ENCODE peak calls at places on chromosomes 13 and 19, in eight cellular contexts. Z is spleen; J is aorta; D is CD8-positive, alpha-beta T cell; T is DND-41; R is GM23248; O is CD8-positive, alpha-beta memory T cell; C is neural progenitor cell. V is an unnamed sample. For H3K4me1, the result is how much of the 10 kb centered on the place peaks cover.

GRCh38 chr13:72839831-72840426 is 58.0 kb downstream of the PIBF1 start:
- DNase-seq in J (no peak), O (peak), R (peak), D (no peak), Z (peak), C (peak), T (peak), V (peak)

GRCh38 chr13:22757530-22758120 is 423.2 kb upstream of the SGCG start:
- DNase-seq in R (peak), D (no peak), C (peak), T (no peak), J (no peak), Z (no peak), O (no peak), V (peak)

GRCh38 chr19:31502536-31503170 is 153.4 kb upstream of the TSHZ3 start:
- DNase-seq in T (no peak), D (no peak), Z (no peak), R (no peak), O (no peak), J (no peak), C (no peak), V (no peak)

GRCh38 chr19:27974082-27974513 is 1238.9 kb downstream of the UQCRFS1 start:
- DNase-seq in T (peak), R (peak), D (no peak), J (no peak), Z (no peak), O (no peak), C (peak), V (peak)

GRCh38 chr13:111093634-111094033 is 21.5 kb upstream of the ARHGEF7 start:
- DNase-seq in Z (no peak), R (no peak), T (no peak), D (no peak), J (no peak), C (no peak), O (no peak), V (no peak)

GRCh38 chr19:10107817-10108367 is 1.7 kb downstream of the PPAN start:
- DNase-seq in T (no peak), D (no peak), R (no peak), J (no peak), C (no peak), Z (no peak), O (no peak), V (no peak)

GRCh38 chr13:34803756-34804155 is 138.3 kb upstream of the NBEA start:
- DNase-seq in J (no peak), Z (no peak), T (no peak), D (no peak), O (no peak), C (no peak), R (no peak), V (no peak)

GRCh38 chr13:113636266-113636963 is 21.6 kb downstream of the ATP4B start:
- DNase-seq in C (no peak), J (peak), R (no peak), O (no peak), Z (peak), T (no peak), D (no peak), V (no peak)

GRCh38 chr13:43390582-43390981 is 367.2 kb downstream of the DNAJC15 start:
- DNase-seq in T (no peak), O (no peak), R (no peak), J (no peak), D (no peak), C (no peak), Z (no peak), V (no peak)

GRCh38 chr19:5321851-5322681 is 18.5 kb downstream of the PTPRS start:
- DNase-seq in O (no peak), C (peak), Z (peak), T (no peak), D (peak), J (no peak), R (no peak), V (no peak)

GRCh38 chr13:113926301-113926761 is 47.5 kb downstream of the C13orf46 start:
- DNase-seq in D (no peak), Z (peak), R (peak), T (no peak), O (no peak), J (peak), C (no peak), V (no peak)

GRCh38 chr19:35901055-35901644 is 810 bp upstream of the NFKBID start:
- DNase-seq in D (no peak), J (no peak), O (no peak), T (no peak), Z (peak), C (no peak), R (peak), V (no peak)

GRCh38 chr19:52170863-52171320 is 529 bp downstream of the ZNF836 start:
- DNase-seq in J (no peak), T (peak), Z (peak), C (peak), R (no peak), D (no peak), O (no peak), V (no peak)

GRCh38 chr19:48698046-48698445 is 2.3 kb downstream of the FUT2 start:
- DNase-seq in O (no peak), T (no peak), C (no peak), R (peak), J (no peak), D (no peak), Z (no peak), V (peak)

GRCh38 chr13:65497265-65497664 is 1732.9 kb downstream of the PCDH9 start:
- DNase-seq in J (no peak), C (no peak), O (no peak), R (no peak), D (no peak), T (no peak), Z (no peak), V (peak)

GRCh38 chr19:13633109-13633508 is 126.8 kb upstream of the CACNA1A start:
- DNase-seq in O (no peak), T (no peak), Z (no peak), C (peak), R (peak), D (no peak), J (no peak), V (peak)

GRCh38 chr13:40402931-40403412 is 263.5 kb downstream of the FOXO1 start:
- DNase-seq in R (peak), J (no peak), D (no peak), T (no peak), Z (peak), O (no peak), C (no peak), V (peak)
- H3K4me1 ChIP-seq in R (under half), J (under half), D (under half), T (under half), Z (under half), O (under half), C (under half), V (under half)

GRCh38 chr19:45782820-45783785 is 813 bp upstream of the DMPK start:
- DNase-seq in C (no peak), D (no peak), Z (no peak), T (no peak), R (peak), O (no peak), J (peak), V (peak)
- H3K4me3 ChIP-seq in C (no peak), D (no peak), Z (no peak), T (no peak), R (peak), O (no peak), J (no peak), V (peak)

GRCh38 chr19:19461306-19461670 is 54.1 kb downstream of the TSSK6 start:
- DNase-seq in R (peak), O (no peak), D (no peak), T (no peak), Z (no peak), J (no peak), C (no peak), V (no peak)

GRCh38 chr19:19460258-19460731 is 54.8 kb downstream of the GATAD2A start:
- DNase-seq in C (no peak), Z (peak), D (no peak), O (no peak), J (no peak), T (no peak), R (peak), V (no peak)

GRCh38 chr19:19459099-19459498 is 53.6 kb downstream of the GATAD2A start:
- DNase-seq in O (peak), J (no peak), C (no peak), T (no peak), R (peak), Z (no peak), D (no peak), V (no peak)

GRCh38 chr19:19460761-19461265 is 54.5 kb downstream of the TSSK6 start:
- DNase-seq in D (peak), O (peak), R (peak), Z (peak), J (peak), C (peak), T (peak), V (no peak)

GRCh38 chr19:19459707-19460251 is 54.3 kb downstream of the GATAD2A start:
- DNase-seq in D (peak), J (no peak), C (no peak), Z (peak), T (peak), O (peak), R (peak), V (no peak)
- H3K4me1 ChIP-seq in D (half or more), J (under half), C (half or more), Z (half or more), T (under half), O (half or more), R (half or more), V (under half)

GRCh38 chr13:51283361-51283760 is 56.1 kb upstream of the SERPINE3 start:
- DNase-seq in C (no peak), O (no peak), D (no peak), T (no peak), Z (no peak), J (no peak), R (peak), V (no peak)
- H3K4me3 ChIP-seq in C (no peak), O (no peak), D (no peak), T (no peak), Z (no peak), J (no peak), R (no peak), V (no peak)

DNA sequence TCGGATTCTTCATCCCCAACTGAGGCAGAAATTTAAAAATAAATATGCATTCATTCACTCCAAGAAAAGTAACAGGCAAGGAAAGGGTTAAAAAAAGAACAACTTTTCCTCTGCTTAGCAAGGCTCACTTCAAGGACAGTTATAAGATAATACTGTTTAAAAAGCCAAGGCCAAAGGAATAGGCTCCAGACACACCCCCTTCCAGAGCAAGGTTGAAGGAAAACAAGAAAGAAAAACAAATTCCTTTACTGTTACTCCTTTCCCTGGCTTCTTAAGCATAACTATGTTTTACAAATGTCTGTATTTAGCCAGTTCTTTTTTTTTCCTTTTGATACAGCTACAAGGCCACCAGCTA is 8.5 kb downstream of the SIGLEC11 start:
- DNase-seq in T (no peak), D (no peak), O (no peak), J (no peak), C (no peak), R (no peak), Z (no peak), V (no peak)
- H3K4me1 ChIP-seq in T (under half), D (under half), O (under half), J (under half), C (under half), R (under half), Z (under half), V (under half)

DNA sequence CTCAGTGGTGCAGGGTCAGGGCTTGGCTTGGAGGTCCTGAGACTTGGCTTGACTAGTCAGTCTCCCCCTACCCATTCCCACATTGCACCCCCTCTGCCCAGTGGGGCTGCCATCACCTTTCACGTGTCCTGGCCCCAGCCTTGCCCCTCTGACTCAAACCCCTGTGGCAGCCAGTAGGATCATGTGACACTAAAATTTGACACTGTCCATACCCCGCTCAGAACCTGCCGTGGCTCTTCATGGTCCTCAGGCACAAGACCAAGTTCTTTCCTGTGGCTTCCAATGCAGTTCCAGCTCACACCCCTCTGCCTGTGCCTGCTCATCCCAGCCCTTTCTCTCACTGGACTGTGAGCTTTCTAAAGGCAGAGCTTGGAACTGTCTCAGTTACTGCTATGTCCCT is 2.2 kb downstream of the PSMD8 start:
- DNase-seq in J (no peak), C (no peak), R (no peak), T (no peak), D (no peak), O (no peak), Z (no peak), V (no peak)
- H3K4me3 ChIP-seq in J (no peak), C (no peak), R (no peak), T (no peak), D (no peak), O (no peak), Z (no peak), V (no peak)

GRCh38 chr19:43638991-43639494 is 607 bp downstream of the CADM4 start:
- DNase-seq in J (no peak), Z (no peak), T (no peak), C (no peak), O (no peak), R (no peak), D (no peak), V (no peak)
- H3K4me1 ChIP-seq in J (under half), Z (under half), T (under half), C (under half), O (under half), R (under half), D (under half), V (under half)

GRCh38 chr19:4058696-4059492 is 7.8 kb downstream of the ZBTB7A start:
- DNase-seq in T (peak), Z (peak), J (peak), R (peak), C (no peak), D (no peak), O (no peak), V (no peak)
- H3K4me3 ChIP-seq in T (no peak), Z (no peak), J (no peak), R (peak), C (no peak), D (no peak), O (peak), V (no peak)

DNA sequence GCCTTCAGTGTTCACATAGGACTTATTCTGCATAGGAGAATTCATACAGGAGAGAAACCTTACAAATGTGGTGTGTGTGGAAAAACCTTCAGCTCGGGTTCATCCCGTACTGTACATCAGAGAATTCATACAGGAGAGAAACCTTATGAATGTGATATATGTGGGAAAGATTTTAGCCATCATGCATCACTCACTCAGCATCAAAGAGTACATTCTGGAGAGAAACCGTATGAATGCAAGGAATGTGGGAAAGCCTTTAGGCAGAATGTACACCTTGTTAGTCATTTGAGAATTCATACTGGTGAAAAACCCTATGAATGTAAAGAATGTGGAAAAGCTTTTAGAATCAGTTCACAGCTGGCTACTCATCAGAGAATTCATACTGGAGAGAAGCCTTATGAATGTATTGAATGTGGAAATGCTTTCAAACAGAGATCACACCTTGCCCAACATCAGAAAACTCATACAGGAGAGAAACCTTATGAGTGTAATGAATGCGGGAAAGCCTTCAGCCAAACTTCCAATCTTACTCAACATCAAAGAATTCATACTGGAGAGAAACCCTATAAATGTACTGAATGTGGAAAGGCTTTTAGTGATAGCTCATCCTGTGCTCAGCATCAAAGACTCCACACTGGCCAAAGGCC is 13.4 kb upstream of the ZFP28 start:
- DNase-seq in O (no peak), T (no peak), C (no peak), Z (no peak), D (no peak), R (no peak), J (no peak), V (peak)
- H3K4me1 ChIP-seq in O (under half), T (under half), C (under half), Z (under half), D (under half), R (under half), J (under half), V (under half)

GRCh38 chr13:42320375-42320787 is 48.4 kb downstream of the AKAP11 start:
- DNase-seq in O (no peak), Z (no peak), D (no peak), J (no peak), T (no peak), C (peak), R (no peak), V (no peak)
- H3K4me3 ChIP-seq in O (no peak), Z (no peak), D (no peak), J (no peak), T (no peak), C (peak), R (no peak), V (no peak)

V was measured in SJCRH30.